ENCODE peak calls at places on chromosomes 1 and 21, in ten cellular contexts. R, D, K, Y, X, S, W, N, J and T are unnamed samples.

GRCh38 chr1:225651872-225652725 is 824 bp downstream of the ENAH start:
- DNase-seq in D (peak; percentile 23), K (no peak), W (peak; percentile 65), J (peak; percentile 30), R (no peak), S (peak; percentile 22), Y (no peak), X (no peak), N (no peak), T (peak; percentile 65)

GRCh38 chr1:215704089-215704860 is 137.2 kb downstream of the KCTD3 start:
- DNase-seq in X (peak; percentile 66), K (no peak), S (no peak), Y (no peak), J (no peak), R (no peak), N (no peak), W (no peak), D (no peak), T (no peak)

GRCh38 chr1:246078888-246079252 is 428.2 kb downstream of the SMYD3 start:
- DNase-seq in J (no peak), Y (no peak), X (no peak), D (no peak), S (no peak), N (no peak), R (no peak), W (no peak), K (no peak), T (no peak)

GRCh38 chr1:48017716-48018115 is 20.5 kb upstream of the TRABD2B start:
- DNase-seq in W (no peak), K (peak; percentile 34), D (peak; percentile 63), J (peak; percentile 41), S (no peak), X (peak; percentile 25), R (no peak), Y (no peak), N (no peak), T (peak; percentile 60)

GRCh38 chr1:203104789-203105188 is 19.0 kb upstream of the MYOG start:
- DNase-seq in J (no peak), R (no peak), S (no peak), N (no peak), D (no peak), K (no peak), X (no peak), Y (no peak), W (no peak), T (no peak)

GRCh38 chr1:167273027-167273800 is 52.5 kb downstream of the POU2F1 start:
- DNase-seq in Y (no peak), D (no peak), S (peak; percentile 8), K (peak; percentile 11), J (peak; percentile 54), W (no peak), X (peak; percentile 8), R (no peak), N (no peak), T (no peak)

GRCh38 chr1:241413974-241414373 is 57.0 kb upstream of the RGS7 start:
- DNase-seq in J (no peak), N (no peak), K (no peak), X (no peak), R (no peak), S (no peak), Y (no peak), W (no peak), D (no peak), T (no peak)

GRCh38 chr1:226525750-226526149 is 22.8 kb upstream of the STUM start:
- DNase-seq in J (no peak), D (no peak), S (no peak), X (peak; percentile 4), W (no peak), R (no peak), Y (no peak), N (no peak), K (no peak), T (no peak)

GRCh38 chr21:34883501-34884271 is 165.4 kb downstream of the RUNX1 start:
- DNase-seq in X (no peak), N (no peak), K (no peak), R (no peak), W (no peak), D (no peak), J (no peak), S (no peak), Y (no peak), T (no peak)

GRCh38 chr1:85278853-85279314 is 2.5 kb upstream of the BCL10 start:
- DNase-seq in N (no peak), W (no peak), X (peak; percentile 98), R (peak; percentile 32), D (peak; percentile 86), K (peak; percentile 94), S (no peak), Y (no peak), J (peak; percentile 94), T (peak; percentile 71)

GRCh38 chr1:180563013-180563827 is 4.5 kb downstream of the OVAAL start:
- DNase-seq in R (no peak), W (no peak), X (peak; percentile 77), Y (no peak), K (peak; percentile 60), S (peak; percentile 38), J (peak; percentile 64), D (no peak), N (no peak), T (no peak)

GRCh38 chr1:159804924-159805323 is 2.8 kb downstream of the FCRL6 start:
- DNase-seq in S (no peak), R (no peak), N (no peak), Y (no peak), J (no peak), D (peak; percentile 86), X (peak; percentile 12), W (no peak), K (no peak), T (no peak)

DNA sequence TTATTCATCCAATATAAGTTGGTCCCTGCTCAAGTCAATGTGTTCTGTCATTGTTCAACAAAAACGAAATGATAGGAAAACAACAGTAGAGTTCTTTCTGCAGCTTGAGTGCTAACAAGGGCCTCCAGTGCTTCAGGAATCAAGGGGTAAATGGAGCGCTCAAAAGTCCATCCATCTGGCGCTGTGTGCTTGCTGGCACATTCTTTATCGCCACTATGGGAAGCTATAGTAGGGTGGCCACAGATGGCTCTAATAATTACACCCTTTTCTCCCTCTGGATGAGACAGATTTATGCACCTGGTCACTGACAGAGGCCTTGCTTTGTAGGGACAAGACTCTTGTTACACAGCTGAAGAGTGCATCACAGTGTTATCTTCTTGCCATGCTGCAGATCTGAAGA is 136.0 kb downstream of the GDAP2 start:
- DNase-seq in K (no peak), S (no peak), D (no peak), X (no peak), J (no peak), R (no peak), Y (no peak), N (no peak), W (no peak), T (no peak)
- TF ChIP-seq CTCF in K (no peak), S (no peak), D (no peak), X (no peak), J (no peak), R (no peak), Y (no peak), N (no peak), W (no peak), T (no peak)

DNA sequence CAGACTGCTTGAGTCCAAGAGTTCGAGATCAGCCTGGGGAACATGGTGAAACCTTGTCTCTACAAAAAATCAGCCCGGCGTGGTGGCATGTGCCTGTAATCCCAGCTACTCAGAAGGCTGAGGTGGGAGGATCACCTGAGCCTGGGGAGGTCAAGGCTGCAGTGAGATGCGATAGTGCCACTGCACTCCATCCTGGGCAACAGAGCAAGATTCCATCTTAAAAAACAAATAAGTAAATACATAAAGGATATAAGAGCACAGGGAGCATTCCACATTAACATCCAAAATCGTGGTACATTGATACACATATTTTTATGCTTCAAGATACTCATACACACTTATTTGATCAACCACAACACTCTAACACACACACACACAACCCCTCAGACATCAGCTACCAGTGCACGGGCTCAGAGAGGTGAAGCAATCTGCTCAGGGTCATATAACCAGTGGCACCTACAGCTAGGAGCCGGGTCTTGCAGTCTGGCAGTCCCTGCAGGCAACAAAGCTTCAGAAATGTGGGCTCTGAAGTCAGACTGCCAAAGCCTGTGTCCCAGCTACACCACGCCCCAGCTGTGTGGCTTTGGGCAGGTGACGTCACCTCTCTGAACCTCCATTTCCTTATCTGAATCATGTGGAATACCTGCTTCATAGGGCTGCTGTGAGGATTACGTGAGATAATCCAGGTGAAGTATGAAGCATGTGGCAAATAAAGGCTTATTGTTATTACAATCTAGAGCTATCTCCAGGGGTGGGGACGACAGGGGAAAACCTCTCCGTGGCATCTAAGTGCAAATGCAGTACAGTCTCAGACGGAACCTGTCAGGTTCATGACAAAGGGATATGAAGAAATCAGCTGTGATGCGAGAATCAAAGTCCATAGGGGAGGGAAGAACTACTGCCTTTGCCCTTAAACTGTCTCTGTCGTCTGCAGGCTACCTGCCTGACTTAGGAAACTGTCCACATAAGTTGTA is 4.8 kb upstream of the CRYBG2 start:
- DNase-seq in N (no peak), W (peak; percentile 45), D (no peak), X (no peak), Y (no peak), J (no peak), S (no peak), R (no peak), K (no peak), T (no peak)
- H3K27me3 ChIP-seq in N (no peaks in the 10 kb centered on the region), W (peaks cover 32% of the 10 kb centered on the region), D (peaks cover 52% of the 10 kb centered on the region), X (peaks cover 83% of the 10 kb centered on the region), Y (peaks cover 41% of the 10 kb centered on the region), J (peaks cover 21% of the 10 kb centered on the region), S (peaks cover 66% of the 10 kb centered on the region), R (peaks cover 17% of the 10 kb centered on the region), K (peaks cover 19% of the 10 kb centered on the region), T (peaks cover 14% of the 10 kb centered on the region)

DNA sequence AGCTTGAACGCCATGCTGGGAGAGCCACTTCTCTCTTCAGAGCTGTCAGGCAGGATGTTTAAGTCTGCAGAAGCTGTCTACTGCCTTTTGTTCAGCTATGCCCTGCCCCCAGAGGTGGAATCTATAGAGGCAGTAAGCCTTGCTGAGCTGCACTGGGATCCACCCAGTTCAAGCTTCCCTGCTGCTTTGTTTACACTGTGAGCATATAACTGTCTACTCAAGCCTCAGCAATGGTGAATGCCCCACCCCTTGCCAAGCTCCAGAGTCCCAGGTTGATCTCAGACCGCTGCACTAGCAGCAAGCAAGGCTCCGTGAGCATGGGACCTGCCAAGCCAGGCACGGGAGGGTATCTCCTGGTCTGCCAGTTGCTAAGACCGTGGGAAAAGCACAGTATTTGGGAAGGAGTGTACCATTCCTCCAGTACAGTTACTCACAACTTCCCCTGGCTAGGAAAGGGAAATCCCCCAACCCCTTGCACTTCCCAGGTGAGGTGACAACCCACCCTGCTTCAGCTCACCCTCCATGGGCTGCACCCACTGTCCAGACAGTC is 32.6 kb downstream of the RGS13 start:
- DNase-seq in S (no peak), R (no peak), W (no peak), X (no peak), J (no peak), K (peak; percentile 15), Y (no peak), N (no peak), D (no peak), T (no peak)
- TF ChIP-seq CTCF in S (no peak), R (no peak), W (no peak), X (no peak), J (no peak), K (no peak), Y (no peak), N (no peak), D (no peak), T (no peak)

DNA sequence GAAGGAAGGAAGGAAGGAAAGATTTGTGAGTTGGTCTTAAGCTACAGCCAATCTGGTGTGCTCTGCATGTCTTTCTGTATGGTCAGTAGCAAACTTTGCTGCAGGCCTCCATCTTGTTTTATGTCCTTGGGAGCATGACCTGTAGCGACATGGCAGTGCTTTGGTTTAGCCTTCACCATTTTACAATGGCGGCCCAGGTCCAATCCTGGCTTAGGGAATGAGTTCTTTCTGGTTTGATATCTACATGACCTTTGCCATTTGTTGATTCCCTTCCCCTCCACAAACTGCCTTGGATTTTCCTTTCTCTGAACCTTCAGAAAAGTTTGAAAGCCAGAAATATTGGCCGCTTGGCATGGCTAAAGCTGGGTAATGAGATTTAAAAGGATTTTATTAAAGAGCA is 30.5 kb upstream of the TSPEAR start:
- DNase-seq in K (no peak), W (no peak), R (no peak), D (no peak), J (no peak), N (no peak), Y (no peak), X (no peak), S (no peak), T (no peak)
- H3K27me3 ChIP-seq in K (peaks cover 5% of the 10 kb centered on the region), W (no peaks in the 10 kb centered on the region), R (no peaks in the 10 kb centered on the region), D (no peaks in the 10 kb centered on the region), J (peaks cover 2% of the 10 kb centered on the region), N (no peaks in the 10 kb centered on the region), Y (no peaks in the 10 kb centered on the region), X (peaks cover 10% of the 10 kb centered on the region), S (no peaks in the 10 kb centered on the region), T (no peaks in the 10 kb centered on the region)